ENCODE peak calls at places on chromosomes 6 and 20, in five cellular contexts. D is H9; X is CD8-positive, alpha-beta T cell; I is HFFc6; S is activated T-cell treated with anti-CD3 and anti-CD28 coated beads, Interleukin-2, amount 50 U/mL, for 72 hours. V is an unnamed sample.

GRCh38 chr6:148431413-148431812 is 88.8 kb downstream of the SASH1 start:
- DNase-seq in S (no peak), I (no peak), D (no peak), X (no peak), V (no peak)

GRCh38 chr20:672975-673604 is 2.5 kb downstream of the SCRT2 start:
- DNase-seq in I (no peak), S (no peak), X (no peak), D (no peak), V (no peak)

GRCh38 chr6:72322778-72323177 is 299.1 kb upstream of the KCNQ5 start:
- DNase-seq in D (no peak), I (no peak), S (no peak), X (no peak), V (no peak)

GRCh38 chr6:110328231-110328630 is 29.9 kb downstream of the METTL24 start:
- DNase-seq in X (no peak), I (peak), D (no peak), S (no peak), V (no peak)

GRCh38 chr6:293185-294174 is 1.2 kb downstream of the DUSP22 start:
- DNase-seq in S (peak), D (no peak), I (no peak), X (no peak), V (no peak)

GRCh38 chr6:66376021-66376420 is 669.0 kb upstream of the EYS start:
- DNase-seq in D (no peak), S (no peak), I (no peak), X (no peak), V (no peak)

GRCh38 chr6:63814459-63814858 is 178.9 kb downstream of the PHF3 start:
- DNase-seq in D (no peak), I (no peak), X (no peak), S (no peak), V (no peak)

GRCh38 chr20:9617062-9617461 is 102.7 kb downstream of the LAMP5 start:
- DNase-seq in X (peak), I (peak), S (peak), D (peak), V (peak)

GRCh38 chr6:146300540-146300939 is 243.1 kb upstream of the RAB32 start:
- DNase-seq in S (no peak), X (no peak), I (no peak), D (no peak), V (no peak)

GRCh38 chr6:41469951-41470340 is 76.2 kb upstream of the FOXP4 start:
- DNase-seq in S (peak), X (no peak), D (no peak), I (peak), V (no peak)

GRCh38 chr20:44040202-44040915 is 125.7 kb downstream of the TOX2 start:
- DNase-seq in S (no peak), I (no peak), D (no peak), X (no peak), V (no peak)

GRCh38 chr6:3755637-3756515 is 4.4 kb upstream of the PXDC1 start:
- DNase-seq in D (peak), I (no peak), S (no peak), X (no peak), V (no peak)

GRCh38 chr6:131792091-131792496 is 15.7 kb upstream of the ENPP1 start:
- DNase-seq in I (peak), X (no peak), S (peak), D (peak), V (no peak)

GRCh38 chr6:155132617-155133016 is 131.2 kb upstream of the CLDN20 start:
- DNase-seq in I (no peak), D (no peak), S (no peak), X (no peak), V (no peak)

GRCh38 chr20:14412102-14412501 is 74.7 kb upstream of the FLRT3 start:
- DNase-seq in S (no peak), X (no peak), D (no peak), I (no peak), V (no peak)